ENCODE peak calls at places on chromosomes 3 and 15, in six cellular contexts. K, U, Q, H, A and S are unnamed samples.
A peak's percentile ranks its signal among the peaks of the same experiment; 100 is the strongest.

GRCh38 chr15:60047701-60048100 is 43.6 kb downstream of the FOXB1 start:
- DNase-seq in K (no peak), U (no peak), Q (no peak), H (no peak), A (no peak), S (no peak)

GRCh38 chr15:64524778-64525177 is 64.4 kb downstream of the ZNF609 start:
- DNase-seq in K (no peak), U (peak; percentile 37), Q (no peak), H (no peak), A (no peak), S (no peak)

GRCh38 chr3:197490098-197490497 is 65.7 kb downstream of the BDH1 start:
- DNase-seq in K (no peak), U (peak; percentile 57), Q (peak; percentile 84), H (peak; percentile 81), A (no peak), S (no peak)

GRCh38 chr3:116394365-116394764 is 50.9 kb downstream of the LSAMP start:
- DNase-seq in K (no peak), U (no peak), Q (no peak), H (no peak), A (no peak), S (no peak)

GRCh38 chr15:34122771-34123183 is 20.9 kb downstream of the PGBD4 start:
- DNase-seq in K (no peak), U (peak; percentile 97), Q (no peak), H (peak; percentile 47), A (no peak), S (no peak)

GRCh38 chr15:63276342-63277043 is 912 bp upstream of the APH1B start:
- DNase-seq in K (no peak), U (peak; percentile 12), Q (no peak), H (no peak), A (no peak), S (peak; percentile 32)

GRCh38 chr15:41603941-41604660 is 45.1 kb downstream of the TYRO3 start:
- DNase-seq in K (peak; percentile 65), U (peak; percentile 91), Q (peak; percentile 76), H (peak; percentile 68), A (peak; percentile 72), S (peak; percentile 53)

GRCh38 chr15:79042213-79042928 is 48.2 kb downstream of the RASGRF1 start:
- DNase-seq in K (no peak), U (no peak), Q (no peak), H (no peak), A (no peak), S (no peak)

GRCh38 chr3:23760325-23760724 is 45.4 kb upstream of the UBE2E1 start:
- DNase-seq in K (no peak), U (no peak), Q (no peak), H (no peak), A (no peak), S (no peak)

GRCh38 chr15:50184863-50185504 is 3.0 kb downstream of the SLC27A2 start:
- DNase-seq in K (no peak), U (no peak), Q (no peak), H (no peak), A (no peak), S (no peak)

GRCh38 chr3:111906667-111907066 is 47.6 kb downstream of the PHLDB2 start:
- DNase-seq in K (no peak), U (peak; percentile 77), Q (no peak), H (no peak), A (no peak), S (no peak)

GRCh38 chr3:66615643-66616301 is 115.0 kb upstream of the LRIG1 start:
- DNase-seq in K (no peak), U (peak; percentile 81), Q (no peak), H (no peak), A (no peak), S (no peak)

DNA sequence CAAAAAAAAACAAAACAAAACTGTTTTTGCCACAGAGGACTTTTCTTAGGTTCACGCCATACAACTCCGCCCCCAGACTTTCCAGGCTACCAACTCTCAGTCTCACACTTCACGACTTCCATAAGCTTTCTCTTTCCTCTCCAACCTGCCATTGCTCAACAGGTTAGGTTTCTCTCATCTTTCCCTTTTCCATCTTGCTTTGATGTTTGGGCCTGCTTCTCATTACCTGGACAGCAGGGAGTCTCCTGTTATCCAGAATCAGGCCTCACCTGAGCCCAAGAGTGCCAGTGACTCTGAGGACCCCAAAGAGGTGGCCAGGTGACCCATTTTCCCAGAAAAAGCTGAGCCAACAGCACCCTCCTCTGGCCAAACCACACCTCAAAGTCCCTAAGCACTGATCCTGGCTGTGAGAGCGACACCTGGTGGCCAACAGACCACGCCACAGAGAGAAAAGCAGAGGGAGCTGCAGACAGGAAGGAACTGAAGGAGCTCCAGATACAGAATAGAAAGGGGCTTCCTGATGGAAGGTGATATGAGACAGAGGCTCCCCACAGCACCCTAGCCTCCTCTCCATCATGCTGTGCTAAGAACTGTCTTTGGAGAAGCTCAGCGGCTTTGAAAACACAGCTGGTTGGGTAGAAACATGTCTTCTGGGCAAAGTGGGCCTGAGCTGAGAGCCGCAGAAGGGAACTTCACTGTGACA is 4.0 kb downstream of the CCDC51 start:
- DNase-seq in K (peak; percentile 91), U (peak; percentile 79), Q (peak; percentile 81), H (peak; percentile 88), A (peak; percentile 88), S (peak; percentile 85)
- TF ChIP-seq POLR2A in K (no peak), U (no peak), Q (no peak), H (no peak), A (no peak), S (no peak)

GRCh38 chr15:87703238-87704111 is 553.1 kb downstream of the NTRK3 start:
- DNase-seq in K (no peak), U (no peak), Q (no peak), H (no peak), A (no peak), S (no peak)
- TF ChIP-seq POLR2A in K (no peak), U (no peak), Q (no peak), H (no peak), A (no peak), S (no peak)

GRCh38 chr3:121165397-121165837 is 257.4 kb downstream of the STXBP5L start:
- DNase-seq in K (no peak), U (no peak), Q (no peak), H (no peak), A (no peak), S (no peak)
- TF ChIP-seq POLR2A in K (no peak), U (no peak), Q (no peak), H (no peak), A (no peak), S (no peak)

DNA sequence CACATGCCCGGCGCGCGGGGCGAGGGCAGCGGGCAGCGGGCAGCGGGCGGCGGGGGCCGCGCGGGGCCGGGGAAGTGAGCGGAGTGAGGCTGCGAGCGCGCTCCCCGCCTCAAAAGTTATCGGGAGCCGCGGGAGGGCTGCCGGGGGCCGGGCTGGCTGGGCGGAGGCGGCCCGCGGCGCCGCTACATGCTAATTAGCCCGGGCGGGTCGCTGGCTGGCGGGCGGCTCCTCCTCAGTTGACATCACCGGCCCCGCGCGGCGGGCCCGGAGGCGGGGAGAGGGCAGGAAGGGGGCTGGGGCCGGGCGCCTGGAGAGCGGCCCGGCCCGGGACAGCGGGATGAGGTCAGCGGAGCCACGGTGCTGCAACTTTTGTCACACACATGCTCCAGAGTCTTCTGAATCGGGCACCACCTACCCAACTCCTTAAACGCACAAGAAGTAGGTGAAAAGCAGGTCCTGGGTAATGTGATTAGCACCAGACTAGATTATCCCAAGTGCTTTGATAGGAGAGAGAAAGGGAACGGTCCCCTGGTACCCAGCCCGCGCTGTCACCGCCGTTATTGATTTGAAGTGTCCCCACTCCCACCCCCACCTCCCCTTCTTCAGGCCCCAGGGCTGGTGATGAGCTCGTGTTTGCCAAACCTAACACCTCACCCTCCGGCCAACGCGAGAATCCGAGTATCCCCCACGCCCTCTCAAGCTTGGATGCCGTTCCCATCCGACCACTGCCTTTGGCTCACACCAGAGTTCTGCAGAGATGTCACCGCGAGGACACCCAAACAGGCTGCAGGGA is at the start of gene HEG1:
- DNase-seq in K (peak; percentile 89), U (peak; percentile 77), Q (peak; percentile 51), H (peak; percentile 85), A (peak; percentile 96), S (peak; percentile 63)
- TF ChIP-seq POLR2A in K (peak; percentile 32), U (peak; percentile 55), Q (no peak), H (peak; percentile 70), A (peak; percentile 74), S (no peak)